ENCODE peak calls at places on chromosomes 3 and 15, in four cellular contexts. D, V, X and A are unnamed samples.

GRCh38 chr3:147354621-147355020 is 51.7 kb downstream of the ZIC4 start:
- DNase-seq in D (no peak), V (no peak), X (no peak), A (no peak)

GRCh38 chr3:133943639-133944131 is 48.0 kb upstream of the RAB6B start:
- DNase-seq in D (peak; percentile 80), V (no peak), X (no peak), A (peak; percentile 51)

GRCh38 chr3:121724130-121724529 is 25.4 kb downstream of the GOLGB1 start:
- DNase-seq in D (no peak), V (no peak), X (peak; percentile 11), A (no peak)

GRCh38 chr15:57216288-57216687 is 160.0 kb upstream of the CGNL1 start:
- DNase-seq in D (peak; percentile 94), V (no peak), X (no peak), A (no peak)

GRCh38 chr15:67578020-67578600 is 35.6 kb downstream of the MAP2K5 start:
- DNase-seq in D (no peak), V (no peak), X (no peak), A (no peak)

GRCh38 chr3:37148208-37148607 is 26.2 kb downstream of the LRRFIP2 start:
- DNase-seq in D (no peak), V (no peak), X (no peak), A (no peak)

GRCh38 chr3:120418866-120419490 is 31.8 kb downstream of the FSTL1 start:
- DNase-seq in D (peak; percentile 46), V (peak; percentile 29), X (peak; percentile 66), A (no peak)

GRCh38 chr3:100662113-100662823 is 47.0 kb upstream of the TFG start:
- DNase-seq in D (peak; percentile 58), V (no peak), X (no peak), A (no peak)

GRCh38 chr15:38705421-38706219 is 141.0 kb upstream of the RASGRP1 start:
- DNase-seq in D (peak; percentile 26), V (no peak), X (no peak), A (no peak)

GRCh38 chr15:71359246-71359645 is 244.0 kb downstream of the THSD4 start:
- DNase-seq in D (no peak), V (no peak), X (no peak), A (no peak)